ENCODE peak calls at places on chromosomes 1 and 21, in four cellular contexts. C is anterior cingulate cortex, S is activated T-cell treated with anti-CD3 and anti-CD28 coated beads for 24 hours, Z is epithelial cell of esophagus. P is an unnamed sample.

GRCh38 chr1:98427664-98428063 is 233.9 kb upstream of the SNX7 start:
- DNase-seq in C (no peak), S (no peak), Z (no peak), P (no peak)

GRCh38 chr1:46585312-46585711 is 18.8 kb downstream of the MKNK1 start:
- DNase-seq in C (no peak), S (no peak), Z (no peak), P (no peak)

GRCh38 chr1:66598670-66599069 is 64.7 kb downstream of the SGIP1 start:
- DNase-seq in C (no peak), S (no peak), Z (peak; percentile 56), P (peak; percentile 36)

GRCh38 chr1:116855220-116855619 is 54.5 kb upstream of the PTGFRN start:
- DNase-seq in C (peak; percentile 36), S (no peak), Z (no peak), P (no peak)

GRCh38 chr1:95195046-95195445 is 39.0 kb upstream of the RWDD3 start:
- DNase-seq in C (no peak), S (no peak), Z (no peak), P (no peak)

GRCh38 chr1:58249729-58250586 is 296.6 kb downstream of the OMA1 start:
- DNase-seq in C (no peak), S (no peak), Z (peak; percentile 55), P (no peak)

GRCh38 chr1:247487057-247487456 is 29.2 kb upstream of the OR2B11 start:
- DNase-seq in C (no peak), S (peak; percentile 19), Z (peak; percentile 41), P (peak; percentile 50)

GRCh38 chr1:236131916-236132315 is 10.4 kb upstream of the GPR137B start:
- DNase-seq in C (no peak), S (no peak), Z (no peak), P (no peak)

GRCh38 chr1:33099290-33100118 is 18.6 kb downstream of the AZIN2 start:
- DNase-seq in C (no peak), S (peak; percentile 50), Z (peak; percentile 97), P (peak; percentile 94)

GRCh38 chr1:31579374-31579773 is 3.1 kb downstream of the TINAGL1 start:
- DNase-seq in C (no peak), S (no peak), Z (no peak), P (no peak)

GRCh38 chr1:235006132-235006721 is 122.4 kb downstream of the TOMM20 start:
- DNase-seq in C (no peak), S (no peak), Z (no peak), P (no peak)

GRCh38 chr1:70286453-70286852 is 65.3 kb downstream of the SRSF11 start:
- DNase-seq in C (no peak), S (no peak), Z (no peak), P (no peak)

GRCh38 chr21:45797338-45797737 is 153.8 kb downstream of the PCBP3 start:
- DNase-seq in C (no peak), S (no peak), Z (no peak), P (no peak)

GRCh38 chr1:93446837-93447451 is 974 bp upstream of the FNBP1L start:
- DNase-seq in C (no peak), S (no peak), Z (peak; percentile 93), P (peak; percentile 76)

P was measured in RWPE1.